ENCODE peak calls at places on chromosomes 1 and 21, in seven cellular contexts. One of them, this sample, is unnamed.

GRCh38 chr21:32819702-32820101 is 48.1 kb upstream of the PAXBP1 start:
- DNase-seq in M059J: peak; percentile 10
- DNase-seq in DMS153: no peak
- DNase-seq in endothelial cell: no peak
- DNase-seq in left ventricle myocardium inferior: no peak
- DNase-seq in HepG2: no peak
- DNase-seq in left colon: no peak
- DNase-seq in this sample: no peak

GRCh38 chr1:39852214-39852791 is 31.0 kb downstream of the TRIT1 start:
- DNase-seq in left ventricle myocardium inferior: no peak
- DNase-seq in endothelial cell: no peak
- DNase-seq in left colon: no peak
- DNase-seq in DMS153: peak; percentile 79
- DNase-seq in HepG2: peak; percentile 69
- DNase-seq in M059J: no peak
- DNase-seq in this sample: no peak

GRCh38 chr1:227887697-227888403 is 59.9 kb downstream of the WNT9A start:
- DNase-seq in left ventricle myocardium inferior: peak; percentile 79
- DNase-seq in HepG2: no peak
- DNase-seq in left colon: peak; percentile 38
- DNase-seq in DMS153: peak; percentile 30
- DNase-seq in M059J: no peak
- DNase-seq in endothelial cell: peak; percentile 8
- DNase-seq in this sample: peak; percentile 78

GRCh38 chr1:228140724-228141081 is 624 bp downstream of the GUK1 start:
- DNase-seq in left colon: no peak
- DNase-seq in M059J: no peak
- DNase-seq in endothelial cell: no peak
- DNase-seq in HepG2: no peak
- DNase-seq in DMS153: no peak
- DNase-seq in left ventricle myocardium inferior: no peak
- DNase-seq in this sample: no peak

GRCh38 chr1:207007352-207008033 is 25.1 kb downstream of the C1orf116 start:
- DNase-seq in endothelial cell: no peak
- DNase-seq in DMS153: no peak
- DNase-seq in HepG2: peak; percentile 94
- DNase-seq in left colon: no peak
- DNase-seq in left ventricle myocardium inferior: no peak
- DNase-seq in M059J: peak; percentile 99
- DNase-seq in this sample: no peak

GRCh38 chr1:177077734-177078489 is 86.6 kb downstream of the ASTN1 start:
- DNase-seq in left ventricle myocardium inferior: no peak
- DNase-seq in M059J: peak; percentile 55
- DNase-seq in left colon: no peak
- DNase-seq in DMS153: no peak
- DNase-seq in HepG2: no peak
- DNase-seq in endothelial cell: no peak
- DNase-seq in this sample: no peak

GRCh38 chr1:42957880-42958487 is 684 bp downstream of the SLC2A1 start:
- DNase-seq in left ventricle myocardium inferior: peak; percentile 65
- DNase-seq in endothelial cell: peak; percentile 61
- DNase-seq in left colon: peak; percentile 71
- DNase-seq in HepG2: no peak
- DNase-seq in M059J: peak; percentile 75
- DNase-seq in DMS153: no peak
- DNase-seq in this sample: peak; percentile 25

GRCh38 chr1:161913482-161914140 is 110.1 kb downstream of the OLFML2B start:
- DNase-seq in left ventricle myocardium inferior: no peak
- DNase-seq in left colon: no peak
- DNase-seq in endothelial cell: no peak
- DNase-seq in HepG2: peak; percentile 21
- DNase-seq in M059J: no peak
- DNase-seq in DMS153: no peak
- DNase-seq in this sample: no peak

GRCh38 chr1:45954401-45954847 is 151.0 kb downstream of the MAST2 start:
- DNase-seq in HepG2: peak; percentile 29
- DNase-seq in endothelial cell: no peak
- DNase-seq in left ventricle myocardium inferior: no peak
- DNase-seq in M059J: peak; percentile 86
- DNase-seq in DMS153: no peak
- DNase-seq in left colon: no peak
- DNase-seq in this sample: no peak

GRCh38 chr1:2229921-2230700 is 2.0 kb downstream of the SKI start:
- DNase-seq in M059J: peak; percentile 54
- DNase-seq in HepG2: no peak
- DNase-seq in DMS153: no peak
- DNase-seq in left colon: peak; percentile 62
- DNase-seq in left ventricle myocardium inferior: peak; percentile 50
- DNase-seq in endothelial cell: no peak
- DNase-seq in this sample: no peak

GRCh38 chr1:237961710-237962109 is 71.0 kb upstream of the ZP4 start:
- DNase-seq in endothelial cell: no peak
- DNase-seq in left ventricle myocardium inferior: no peak
- DNase-seq in DMS153: peak; percentile 86
- DNase-seq in left colon: no peak
- DNase-seq in HepG2: no peak
- DNase-seq in M059J: no peak
- DNase-seq in this sample: no peak

GRCh38 chr1:46643368-46643775 is 24.8 kb downstream of the ATPAF1 start:
- DNase-seq in HepG2: peak; percentile 58
- DNase-seq in DMS153: peak; percentile 98
- DNase-seq in M059J: peak; percentile 97
- DNase-seq in left colon: no peak
- DNase-seq in endothelial cell: no peak
- DNase-seq in left ventricle myocardium inferior: no peak
- DNase-seq in this sample: no peak

GRCh38 chr1:6891781-6892579 is 106.7 kb downstream of the CAMTA1 start:
- DNase-seq in endothelial cell: no peak
- DNase-seq in left colon: no peak
- DNase-seq in M059J: peak; percentile 35
- DNase-seq in HepG2: no peak
- DNase-seq in DMS153: no peak
- DNase-seq in left ventricle myocardium inferior: no peak
- DNase-seq in this sample: no peak

GRCh38 chr1:12706061-12706460 is 9.8 kb upstream of the AADACL3 start:
- DNase-seq in DMS153: no peak
- DNase-seq in M059J: no peak
- DNase-seq in left ventricle myocardium inferior: no peak
- DNase-seq in endothelial cell: no peak
- DNase-seq in HepG2: no peak
- DNase-seq in left colon: no peak
- DNase-seq in this sample: no peak

GRCh38 chr1:151801846-151802245 is 3.4 kb downstream of the LINGO4 start:
- DNase-seq in M059J: no peak
- DNase-seq in left ventricle myocardium inferior: no peak
- DNase-seq in DMS153: no peak
- DNase-seq in endothelial cell: no peak
- DNase-seq in HepG2: no peak
- DNase-seq in left colon: no peak
- DNase-seq in this sample: no peak

GRCh38 chr1:30837653-30838052 is 70.9 kb downstream of the SDC3 start:
- DNase-seq in DMS153: no peak
- DNase-seq in endothelial cell: no peak
- DNase-seq in M059J: no peak
- DNase-seq in left colon: no peak
- DNase-seq in left ventricle myocardium inferior: no peak
- DNase-seq in HepG2: no peak
- DNase-seq in this sample: no peak

GRCh38 chr1:28976254-28976653 is 61.9 kb downstream of the EPB41 start:
- DNase-seq in DMS153: no peak
- DNase-seq in left ventricle myocardium inferior: no peak
- DNase-seq in HepG2: no peak
- DNase-seq in left colon: no peak
- DNase-seq in endothelial cell: no peak
- DNase-seq in M059J: no peak
- DNase-seq in this sample: no peak

GRCh38 chr21:21963911-21964310 is 965.7 kb downstream of the NCAM2 start:
- DNase-seq in endothelial cell: no peak
- DNase-seq in left colon: no peak
- DNase-seq in HepG2: no peak
- DNase-seq in DMS153: no peak
- DNase-seq in left ventricle myocardium inferior: no peak
- DNase-seq in M059J: no peak
- DNase-seq in this sample: no peak

GRCh38 chr1:169511339-169512028 is 25.7 kb upstream of the SLC19A2 start:
- DNase-seq in M059J: peak; percentile 82
- DNase-seq in left colon: no peak
- DNase-seq in HepG2: no peak
- DNase-seq in endothelial cell: no peak
- DNase-seq in DMS153: no peak
- DNase-seq in left ventricle myocardium inferior: no peak
- DNase-seq in this sample: no peak

This sample was measured in heart right ventricle.